ENCODE peak calls at places on chromosomes 4 and X, in seven cellular contexts. I is CD4-positive, alpha-beta memory T cell; X is psoas muscle; D is H9; W is NT2/D1; M is GM23248; N is SK-N-SH. L is an unnamed sample.

GRCh38 chrX:115642895-115643530 is 82.0 kb downstream of the PLS3 start:
- DNase-seq in I (peak; percentile 43), D (no peak), M (peak; percentile 48), X (no peak), N (peak; percentile 48), W (peak; percentile 44), L (peak; percentile 64)

GRCh38 chr4:154719087-154719486 is 24.7 kb upstream of the LRAT start:
- DNase-seq in I (no peak), N (no peak), D (no peak), W (no peak), M (peak; percentile 45), X (no peak), L (no peak)

GRCh38 chr4:23324291-23324690 is 565.6 kb downstream of the PPARGC1A start:
- DNase-seq in D (no peak), M (no peak), N (no peak), X (no peak), W (no peak), I (no peak), L (no peak)

GRCh38 chrX:318068-318738 is 393 bp downstream of the GTPBP6 start:
- DNase-seq in I (peak; percentile 98), D (peak; percentile 100), X (peak; percentile 98), W (peak; percentile 99), M (peak; percentile 100), N (peak; percentile 88), L (peak; percentile 100)

GRCh38 chr4:144968606-144969005 is 129.4 kb downstream of the ANAPC10 start:
- DNase-seq in D (no peak), M (no peak), N (no peak), I (no peak), X (no peak), W (no peak), L (no peak)

GRCh38 chr4:123616970-123617392 is 220.4 kb downstream of the SPRY1 start:
- DNase-seq in M (peak; percentile 61), I (peak; percentile 72), W (peak; percentile 6), D (no peak), X (peak; percentile 33), N (peak; percentile 34), L (no peak)

GRCh38 chrX:39493168-39493567 is 604.6 kb downstream of the BCOR start:
- DNase-seq in D (no peak), M (no peak), X (no peak), W (no peak), I (no peak), N (no peak), L (no peak)

GRCh38 chr4:149987330-149987751 is 90.9 kb upstream of the DCLK2 start:
- DNase-seq in I (no peak), W (no peak), X (no peak), D (no peak), M (no peak), N (peak; percentile 8), L (no peak)

GRCh38 chrX:475926-476723 is 89.4 kb upstream of the PPP2R3B start:
- DNase-seq in X (no peak), D (no peak), W (no peak), M (no peak), N (no peak), I (no peak), L (peak; percentile 56)

GRCh38 chr4:170990989-170991589 is 822.1 kb upstream of the GALNTL6 start:
- DNase-seq in N (peak; percentile 17), W (peak; percentile 43), X (no peak), D (peak; percentile 67), I (no peak), M (peak; percentile 3), L (peak; percentile 80)

GRCh38 chr4:102263024-102263787 is 82.1 kb downstream of the SLC39A8 start:
- DNase-seq in X (no peak), D (no peak), M (peak; percentile 57), I (peak; percentile 26), W (no peak), N (peak; percentile 48), L (no peak)

GRCh38 chrX:37349131-37350033 is at the start of gene PRRG1:
- DNase-seq in D (peak; percentile 91), M (peak; percentile 91), I (no peak), X (peak; percentile 74), N (peak; percentile 64), W (peak; percentile 74), L (peak; percentile 95)

GRCh38 chr4:149031399-149031798 is 589.2 kb upstream of the NR3C2 start:
- DNase-seq in N (no peak), M (peak; percentile 54), X (no peak), D (no peak), W (no peak), I (no peak), L (peak; percentile 48)

GRCh38 chrX:45830343-45830742 is 629.7 kb upstream of the DIPK2B start:
- DNase-seq in M (no peak), D (no peak), N (no peak), W (no peak), X (no peak), I (no peak), L (no peak)

GRCh38 chr4:181646864-181647263 is 596.3 kb upstream of the TENM3 start:
- DNase-seq in I (no peak), N (no peak), W (no peak), D (no peak), X (no peak), M (peak; percentile 33), L (no peak)

GRCh38 chrX:69321789-69322188 is 156.5 kb upstream of the PJA1 start:
- DNase-seq in X (no peak), N (peak; percentile 1), W (no peak), I (no peak), D (no peak), M (no peak), L (no peak)

DNA sequence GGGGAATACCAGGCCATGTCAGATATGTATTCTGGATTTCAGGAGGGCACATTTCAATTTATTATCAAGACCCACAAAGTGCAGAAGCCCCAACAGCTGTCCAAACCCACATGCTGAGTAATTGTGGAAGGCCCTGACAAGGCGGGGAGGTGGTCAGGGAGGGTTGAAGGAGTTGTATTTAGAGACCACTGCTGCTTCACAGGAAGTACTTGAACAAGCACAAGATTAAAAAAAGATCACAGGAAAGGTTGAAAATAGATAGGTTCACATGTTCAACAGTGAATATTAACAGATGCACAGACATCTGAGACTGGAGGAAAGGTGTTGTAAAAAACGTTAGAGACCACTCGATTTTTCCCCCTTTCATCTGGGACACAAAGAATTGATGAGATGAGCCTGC is 17.9 kb downstream of the ATP8A1 start:
- DNase-seq in W (no peak), M (no peak), N (no peak), I (no peak), X (no peak), D (no peak), L (no peak)
- H3K4me1 ChIP-seq in W (no peaks in the 10 kb centered on the region), M (no peaks in the 10 kb centered on the region), N (no peaks in the 10 kb centered on the region), I (peaks cover 49% of the 10 kb centered on the region), X (peaks cover 76% of the 10 kb centered on the region), D (no peaks in the 10 kb centered on the region), L (peaks cover 24% of the 10 kb centered on the region)

DNA sequence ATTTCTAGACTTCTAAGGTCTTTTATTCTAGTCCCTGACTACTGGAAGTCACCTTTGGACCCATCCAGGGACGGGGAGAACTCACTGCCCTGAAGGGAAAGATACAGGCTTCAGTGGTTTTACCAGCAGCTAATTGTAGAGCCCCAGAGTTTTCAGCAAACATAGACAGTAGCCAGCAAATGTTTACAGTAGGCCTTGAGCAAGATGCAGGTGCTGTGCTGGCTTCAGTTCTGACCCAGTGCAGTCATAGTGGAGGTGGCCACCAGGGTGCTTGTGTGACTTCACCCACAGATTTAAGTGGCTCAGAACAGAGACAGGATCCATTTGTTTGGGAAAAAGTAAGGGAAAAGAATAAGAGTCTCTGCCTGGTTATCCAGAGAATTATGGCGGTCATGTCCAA is 384.4 kb upstream of the AR start:
- DNase-seq in M (no peak), D (no peak), I (no peak), X (no peak), W (no peak), N (no peak), L (no peak)
- H3K9me3 ChIP-seq in M (no peaks in the 10 kb centered on the region), D (peaks cover 38% of the 10 kb centered on the region), I (no peaks in the 10 kb centered on the region), X (peaks cover 8% of the 10 kb centered on the region), W (no peaks in the 10 kb centered on the region), N (no peaks in the 10 kb centered on the region), L (peaks cover 6% of the 10 kb centered on the region)

GRCh38 chr4:76188149-76188548 is 25.5 kb downstream of the SCARB2 start:
- DNase-seq in M (no peak), W (no peak), D (no peak), X (no peak), N (no peak), I (no peak), L (no peak)

GRCh38 chr4:76195326-76195725 is 18.3 kb downstream of the SCARB2 start:
- DNase-seq in W (no peak), X (no peak), D (no peak), M (no peak), N (no peak), I (no peak), L (no peak)

GRCh38 chr4:76194325-76194724 is 19.3 kb downstream of the SCARB2 start:
- DNase-seq in M (peak; percentile 96), I (no peak), N (no peak), D (no peak), X (no peak), W (no peak), L (no peak)

GRCh38 chr4:76188557-76188956 is 25.1 kb downstream of the SCARB2 start:
- DNase-seq in I (no peak), M (no peak), W (no peak), N (no peak), D (no peak), X (no peak), L (no peak)

GRCh38 chr4:76192221-76192620 is 21.4 kb downstream of the SCARB2 start:
- DNase-seq in N (no peak), I (no peak), M (no peak), X (no peak), D (no peak), W (no peak), L (no peak)
- H3K4me1 ChIP-seq in N (peaks cover 5% of the 10 kb centered on the region), I (no peaks in the 10 kb centered on the region), M (peaks cover 34% of the 10 kb centered on the region), X (peaks cover 72% of the 10 kb centered on the region), D (no peaks in the 10 kb centered on the region), W (no peaks in the 10 kb centered on the region), L (no peaks in the 10 kb centered on the region)

DNA sequence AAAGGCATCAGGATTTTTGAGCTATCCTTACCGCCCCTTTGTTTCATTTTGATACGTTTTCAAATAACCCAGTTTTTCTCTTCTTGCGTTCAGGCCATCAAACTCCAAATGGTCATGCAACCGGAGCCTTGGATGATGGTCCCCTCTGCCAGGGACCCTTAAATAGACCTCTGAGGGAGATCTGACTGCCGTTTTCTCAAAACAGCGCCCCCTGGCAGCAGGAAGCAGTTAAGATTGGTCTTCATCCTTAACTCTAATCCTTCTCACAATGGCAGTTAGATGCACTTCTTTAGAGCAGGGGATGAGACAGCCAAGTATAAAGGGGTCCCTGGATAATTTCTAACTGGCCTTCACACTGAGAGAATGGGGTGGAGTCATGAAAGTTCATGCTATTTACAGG is 525.0 kb upstream of the SPANXN1 start:
- DNase-seq in N (no peak), D (peak; percentile 44), W (peak; percentile 1), M (no peak), I (no peak), X (no peak), L (peak; percentile 63)
- H3K9me3 ChIP-seq in N (no peaks in the 10 kb centered on the region), D (peaks cover 36% of the 10 kb centered on the region), W (no peaks in the 10 kb centered on the region), M (no peaks in the 10 kb centered on the region), I (no peaks in the 10 kb centered on the region), X (no peaks in the 10 kb centered on the region), L (peaks cover 29% of the 10 kb centered on the region)